ENCODE peak calls at places on chromosomes 7 and 10, in five cellular contexts. K is HEK293T, F is GM12878, T is HepG2, O is H1. Z is an unnamed sample.

GRCh38 chr7:129095258-129095657 is 40.3 kb upstream of the TNPO3 start:
- DNase-seq in K (no peak), F (peak), T (no peak), O (no peak), Z (no peak)

GRCh38 chr10:58081353-58081752 is 186.3 kb downstream of the IPMK start:
- DNase-seq in K (no peak), F (no peak), T (no peak), O (no peak), Z (no peak)

GRCh38 chr10:34049469-34049868 is 715.0 kb upstream of the NRP1 start:
- DNase-seq in K (no peak), F (no peak), T (no peak), O (no peak), Z (no peak)

GRCh38 chr10:103540722-103541121 is 47.2 kb downstream of the NEURL1 start:
- DNase-seq in K (peak), F (no peak), T (no peak), O (no peak), Z (no peak)

GRCh38 chr7:47227762-47228177 is 354.1 kb downstream of the TNS3 start:
- DNase-seq in K (no peak), F (peak), T (no peak), O (no peak), Z (no peak)

GRCh38 chr10:28678687-28679457 is 1.6 kb downstream of the BAMBI start:
- DNase-seq in K (peak), F (no peak), T (peak), O (no peak), Z (no peak)

GRCh38 chr7:145582742-145583303 is 533.8 kb upstream of the CNTNAP2 start:
- DNase-seq in K (no peak), F (no peak), T (no peak), O (no peak), Z (no peak)

GRCh38 chr10:25701651-25702050 is 232.4 kb upstream of the MYO3A start:
- DNase-seq in K (no peak), F (no peak), T (no peak), O (no peak), Z (no peak)

GRCh38 chr10:9315292-9315691 is 1260.8 kb downstream of the GATA3 start:
- DNase-seq in K (no peak), F (no peak), T (no peak), O (no peak), Z (no peak)

GRCh38 chr10:61835909-61836232 is 65.6 kb upstream of the ARID5B start:
- DNase-seq in K (no peak), F (no peak), T (no peak), O (no peak), Z (no peak)

GRCh38 chr10:107230854-107231253 is 66.3 kb upstream of the SORCS1 start:
- DNase-seq in K (peak), F (no peak), T (no peak), O (no peak), Z (no peak)

GRCh38 chr10:110947061-110947595 is 27.7 kb downstream of the SHOC2 start:
- DNase-seq in K (no peak), F (no peak), T (no peak), O (no peak), Z (no peak)

GRCh38 chr7:114799522-114800133 is 122.3 kb upstream of the MDFIC start:
- DNase-seq in K (no peak), F (peak), T (no peak), O (no peak), Z (no peak)

GRCh38 chr7:47067215-47067614 is 514.7 kb downstream of the TNS3 start:
- DNase-seq in K (no peak), F (no peak), T (no peak), O (no peak), Z (no peak)

GRCh38 chr10:6134099-6134880 is 45.5 kb downstream of the RBM17 start:
- DNase-seq in K (no peak), F (no peak), T (no peak), O (no peak), Z (no peak)

GRCh38 chr10:29668628-29669027 is 33.9 kb upstream of the SVIL start:
- DNase-seq in K (no peak), F (no peak), T (no peak), O (no peak), Z (no peak)

GRCh38 chr7:148156248-148156647 is 434.3 kb upstream of the C7orf33 start:
- DNase-seq in K (no peak), F (no peak), T (no peak), O (no peak), Z (no peak)

GRCh38 chr7:103936558-103936957 is 52.9 kb downstream of the RELN start:
- DNase-seq in K (no peak), F (no peak), T (no peak), O (no peak), Z (no peak)

GRCh38 chr7:16484453-16485158 is 19.1 kb upstream of the SOSTDC1 start:
- DNase-seq in K (peak), F (no peak), T (peak), O (no peak), Z (no peak)

GRCh38 chr10:132350391-132350790 is 18.4 kb downstream of the LRRC27 start:
- DNase-seq in K (no peak), F (no peak), T (no peak), O (no peak), Z (no peak)

GRCh38 chr7:148898845-148899474 is 14.9 kb upstream of the EZH2 start:
- DNase-seq in K (peak), F (no peak), T (peak), O (peak), Z (no peak)

GRCh38 chr10:101014966-101015581 is 15.5 kb downstream of the LZTS2 start:
- DNase-seq in K (no peak), F (no peak), T (no peak), O (no peak), Z (no peak)

GRCh38 chr7:125661-126060 is 66.7 kb upstream of the FAM20C start:
- DNase-seq in K (no peak), F (no peak), T (no peak), O (no peak), Z (no peak)

GRCh38 chr7:43694399-43694748 is 34.9 kb downstream of the COA1 start:
- DNase-seq in K (no peak), F (no peak), T (peak), O (no peak), Z (no peak)

GRCh38 chr7:100894860-100895700 is 608 bp downstream of the ACHE start:
- DNase-seq in K (peak), F (no peak), T (no peak), O (peak), Z (peak)

GRCh38 chr7:149878523-149878921 is 4.8 kb downstream of the ATP6V0E2 start:
- DNase-seq in K (no peak), F (no peak), T (no peak), O (no peak), Z (no peak)

GRCh38 chr10:58435297-58435696 is 50.1 kb downstream of the TFAM start:
- DNase-seq in K (peak), F (no peak), T (peak), O (no peak), Z (no peak)

GRCh38 chr10:36515313-36515712 is 610.1 kb upstream of the ANKRD30A start:
- DNase-seq in K (no peak), F (no peak), T (no peak), O (no peak), Z (no peak)

GRCh38 chr7:2930310-2931033 is 86.4 kb upstream of the GNA12 start:
- DNase-seq in K (no peak), F (no peak), T (no peak), O (no peak), Z (no peak)

GRCh38 chr7:145729701-145730100 is 386.9 kb upstream of the CNTNAP2 start:
- DNase-seq in K (no peak), F (no peak), T (no peak), O (no peak), Z (no peak)

GRCh38 chr7:157265051-157265450 is 71.8 kb upstream of the DNAJB6 start:
- DNase-seq in K (no peak), F (no peak), T (no peak), O (no peak), Z (no peak)

GRCh38 chr10:133159611-133159949 is 439 bp upstream of the KNDC1 start:
- DNase-seq in K (no peak), F (no peak), T (no peak), O (no peak), Z (no peak)

DNA sequence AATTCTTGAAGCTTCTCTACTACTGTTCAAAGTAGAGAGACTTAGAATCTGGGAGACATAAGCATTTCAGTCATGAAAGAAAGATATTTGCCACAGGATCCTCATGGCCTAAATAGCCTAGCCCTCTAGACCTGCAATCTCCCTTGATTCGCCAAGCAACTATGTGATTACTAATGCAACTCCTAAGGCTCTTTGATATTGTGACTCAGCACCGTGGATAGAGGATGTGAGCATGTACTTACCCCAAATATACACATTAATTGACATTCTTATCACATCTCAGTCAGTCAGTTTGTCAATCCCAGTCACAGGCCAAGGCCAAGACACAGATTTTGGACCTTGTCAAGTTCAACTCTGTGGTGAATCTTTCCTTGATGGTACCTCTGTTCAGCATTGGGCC is 42.6 kb downstream of the GPR37 start:
- DNase-seq in K (no peak), F (no peak), T (peak), O (no peak), Z (no peak)
- TF ChIP-seq SUZ12 in K (no peak), F (no peak), T (no peak), O (no peak), Z (no peak)

GRCh38 chr7:155889636-155890508 is 77.6 kb upstream of the SHH start:
- DNase-seq in K (no peak), F (no peak), T (no peak), O (no peak), Z (no peak)

GRCh38 chr7:155884225-155885161 is 72.2 kb upstream of the SHH start:
- DNase-seq in K (no peak), F (no peak), T (no peak), O (no peak), Z (no peak)

GRCh38 chr7:155885162-155886160 is 73.2 kb upstream of the SHH start:
- DNase-seq in K (no peak), F (no peak), T (no peak), O (no peak), Z (no peak)

GRCh38 chr7:155886391-155887173 is 74.3 kb upstream of the SHH start:
- DNase-seq in K (no peak), F (no peak), T (no peak), O (no peak), Z (no peak)

GRCh38 chr7:155887174-155887525 is 74.9 kb upstream of the SHH start:
- DNase-seq in K (no peak), F (no peak), T (no peak), O (no peak), Z (no peak)
- TF ChIP-seq SUZ12 in K (no peak), F (no peak), T (no peak), O (no peak), Z (no peak)

DNA sequence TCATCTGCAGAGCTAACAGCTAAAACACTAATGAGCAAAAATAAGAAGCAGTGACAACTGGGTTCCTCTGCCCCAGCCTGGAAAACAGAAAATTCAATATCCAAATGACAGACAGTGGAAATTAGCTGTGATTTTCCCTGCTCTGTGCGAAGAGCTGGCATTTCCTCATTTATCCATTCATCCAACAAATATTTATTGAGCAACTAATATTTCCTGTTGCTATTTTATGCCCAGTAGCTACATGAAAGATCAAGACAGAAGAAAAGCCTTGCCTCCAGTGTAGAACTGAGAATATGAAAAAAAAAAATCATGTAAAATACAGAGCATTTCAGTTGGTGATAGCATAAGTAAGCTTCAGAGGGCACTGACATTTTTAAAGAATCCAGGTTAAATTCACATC is 140.9 kb downstream of the ABCA13 start:
- DNase-seq in K (no peak), F (no peak), T (no peak), O (no peak), Z (no peak)
- TF ChIP-seq SUZ12 in K (no peak), F (no peak), T (no peak), O (no peak), Z (no peak)

DNA sequence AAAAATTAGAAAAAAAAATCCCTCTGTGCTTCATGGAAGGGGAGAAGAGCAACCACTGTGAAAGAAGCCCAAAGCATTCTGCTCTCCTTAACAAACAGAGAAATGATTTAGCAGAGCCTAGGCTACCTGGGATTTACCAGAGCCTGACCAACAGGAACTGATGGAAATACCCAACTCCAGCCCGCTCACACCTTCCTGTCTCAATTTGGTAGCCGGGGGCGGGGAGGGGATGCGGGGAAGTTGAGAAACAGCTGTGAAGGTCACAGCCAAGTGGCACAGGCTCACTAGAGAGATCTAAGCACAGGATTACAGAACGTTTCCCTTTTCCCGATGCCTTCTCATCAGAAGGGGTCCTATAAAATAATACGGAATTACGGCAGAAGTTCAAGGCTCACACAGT is 17.6 kb downstream of the RSU1 start:
- DNase-seq in K (no peak), F (peak), T (no peak), O (no peak), Z (no peak)
- TF ChIP-seq SUZ12 in K (no peak), F (no peak), T (no peak), O (no peak), Z (no peak)

DNA sequence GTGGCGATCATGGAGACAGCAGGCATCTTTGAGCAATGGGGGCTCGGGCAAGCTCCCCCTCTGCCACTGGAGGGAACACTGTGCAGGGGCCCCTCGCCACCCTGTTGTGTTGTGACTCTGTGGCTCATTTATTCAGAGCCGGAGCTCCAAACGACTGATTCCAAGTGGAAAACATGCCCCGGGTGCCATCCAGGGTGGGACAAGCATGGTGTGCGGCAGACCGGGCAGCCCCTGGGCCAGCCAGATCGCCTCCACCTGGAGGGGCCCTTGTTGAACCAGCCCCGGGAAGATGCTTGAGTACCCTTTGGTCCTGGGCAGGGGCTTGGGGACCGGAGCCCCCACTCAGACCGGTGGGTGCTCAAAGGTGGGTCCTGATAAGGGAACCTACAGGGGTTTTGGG is 61.4 kb downstream of the C10orf143 start:
- DNase-seq in K (no peak), F (no peak), T (no peak), O (peak), Z (no peak)
- TF ChIP-seq SUZ12 in K (no peak), F (no peak), T (no peak), O (no peak), Z (no peak)

DNA sequence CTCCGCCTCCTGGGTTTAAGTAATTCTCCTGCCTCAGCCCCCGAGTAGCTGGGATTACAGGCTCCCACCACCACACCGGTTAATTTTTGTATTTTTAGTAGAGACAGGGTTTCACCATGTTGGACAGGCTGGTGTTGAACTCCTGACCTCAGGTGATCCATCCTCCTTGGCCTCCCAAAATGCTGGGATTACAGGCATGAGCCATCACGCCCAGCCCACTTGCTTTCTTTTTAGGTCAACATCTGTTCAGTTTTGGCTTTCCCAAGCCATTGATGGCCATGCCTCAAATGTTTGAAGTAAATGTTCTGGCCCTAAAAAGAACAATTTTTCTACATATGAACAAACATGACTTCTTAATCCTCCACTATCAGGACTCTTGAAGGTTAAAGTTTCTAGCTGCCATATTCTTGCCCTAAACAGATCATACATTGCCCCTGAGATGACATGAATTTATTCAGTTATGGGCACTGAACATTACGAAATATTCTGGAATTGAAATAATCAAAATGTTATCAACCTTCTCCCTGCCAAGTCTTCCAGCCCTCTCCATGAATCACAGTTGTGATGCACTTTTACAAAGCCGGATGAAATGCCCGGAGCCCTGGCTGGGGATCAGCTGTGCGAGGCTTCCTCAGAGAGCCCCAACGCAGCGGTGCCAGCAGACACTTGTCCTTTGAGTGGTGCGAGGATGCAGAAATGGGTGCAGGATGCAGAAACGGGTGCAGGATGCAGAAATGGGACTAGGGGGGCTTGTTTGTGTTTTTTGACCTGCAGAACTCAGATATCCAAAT is 2.9 kb downstream of the MRLN start:
- DNase-seq in K (no peak), F (no peak), T (no peak), O (no peak), Z (no peak)
- TF ChIP-seq SUZ12 in K (no peak), F (no peak), T (no peak), O (no peak), Z (no peak)

Z was measured in NT2/D1.